ENCODE peak calls at places on chromosomes 6 and 20, in five cellular contexts. K, U, S, L and R are unnamed samples.

GRCh38 chr6:118387921-118388701 is 160.0 kb upstream of the PLN start:
- DNase-seq in K (no peak), U (peak), S (no peak), L (no peak), R (peak)

GRCh38 chr6:100554228-100554627 is 89.5 kb upstream of the SIM1 start:
- DNase-seq in K (no peak), U (no peak), S (no peak), L (no peak), R (no peak)

GRCh38 chr6:128124713-128125112 is 223.9 kb upstream of the THEMIS start:
- DNase-seq in K (no peak), U (no peak), S (no peak), L (no peak), R (no peak)

GRCh38 chr20:40251284-40251932 is 437.6 kb downstream of the MAFB start:
- DNase-seq in K (no peak), U (no peak), S (no peak), L (peak), R (peak)

GRCh38 chr6:37779111-37779800 is 40.3 kb upstream of the ZFAND3 start:
- DNase-seq in K (no peak), U (no peak), S (no peak), L (no peak), R (peak)

GRCh38 chr6:167529684-167530335 is 204.9 kb downstream of the TTLL2 start:
- DNase-seq in K (no peak), U (no peak), S (no peak), L (no peak), R (no peak)

GRCh38 chr20:46031701-46032254 is 2.8 kb downstream of the SLC12A5 start:
- DNase-seq in K (peak), U (no peak), S (no peak), L (no peak), R (no peak)

GRCh38 chr6:1144842-1145755 is 166.8 kb upstream of the FOXQ1 start:
- DNase-seq in K (no peak), U (peak), S (no peak), L (no peak), R (no peak)

GRCh38 chr20:61753196-61753942 is 312.3 kb downstream of the TAF4 start:
- DNase-seq in K (no peak), U (peak), S (no peak), L (no peak), R (no peak)

GRCh38 chr6:123569575-123569974 is 67.2 kb downstream of the TRDN start:
- DNase-seq in K (no peak), U (no peak), S (no peak), L (no peak), R (no peak)

GRCh38 chr6:110875548-110876169 is 1.1 kb downstream of the AMD1 start:
- DNase-seq in K (peak), U (no peak), S (peak), L (no peak), R (peak)